ENCODE peak calls at places on chromosomes 4 and X, in seven cellular contexts. K, U, O, Y, M, E and R are unnamed samples.

GRCh38 chr4:3177905-3178304 is 71.1 kb upstream of the MSANTD1 start:
- DNase-seq in E (no peak), O (no peak), M (no peak), K (no peak), U (no peak), Y (no peak), R (no peak)

GRCh38 chrX:85698921-85699320 is 319.5 kb upstream of the POF1B start:
- DNase-seq in O (no peak), U (no peak), E (no peak), M (no peak), Y (no peak), K (no peak), R (no peak)

GRCh38 chr4:71187399-71188196 is 151.2 kb upstream of the SLC4A4 start:
- DNase-seq in Y (peak; percentile 11), O (no peak), M (no peak), K (peak; percentile 58), U (peak; percentile 66), E (peak; percentile 14), R (no peak)

GRCh38 chr4:54090804-54091623 is 8.9 kb upstream of the GSX2 start:
- DNase-seq in O (peak; percentile 32), U (peak; percentile 42), E (no peak), M (peak; percentile 29), K (no peak), Y (no peak), R (no peak)

GRCh38 chrX:139949703-139950102 is 15.6 kb downstream of the CXorf66 start:
- DNase-seq in K (peak; percentile 9), Y (no peak), E (no peak), U (no peak), M (no peak), O (no peak), R (no peak)

GRCh38 chr4:2141022-2141761 is 82.1 kb downstream of the NAT8L start:
- DNase-seq in K (no peak), Y (no peak), O (no peak), U (no peak), E (no peak), M (no peak), R (no peak)

GRCh38 chr4:1009647-1010521 is 1.5 kb upstream of the FGFRL1 start:
- DNase-seq in O (peak; percentile 39), E (peak; percentile 78), U (peak; percentile 84), M (peak; percentile 33), K (peak; percentile 49), Y (peak; percentile 72), R (no peak)

GRCh38 chr4:120918788-120919187 is 3.7 kb downstream of the PRDM5 start:
- DNase-seq in O (no peak), Y (no peak), K (no peak), U (peak; percentile 30), M (no peak), E (peak; percentile 31), R (no peak)

GRCh38 chr4:119656342-119656741 is 27.7 kb upstream of the PDE5A start:
- DNase-seq in Y (no peak), K (no peak), E (no peak), U (no peak), O (peak; percentile 12), M (no peak), R (no peak)

GRCh38 chr4:160505724-160506123 is 1402.8 kb downstream of the RAPGEF2 start:
- DNase-seq in O (no peak), M (no peak), Y (no peak), E (no peak), K (no peak), U (no peak), R (no peak)

GRCh38 chr4:7424553-7425111 is 10.1 kb downstream of the PSAPL1 start:
- DNase-seq in K (no peak), O (no peak), E (no peak), Y (no peak), U (no peak), M (no peak), R (no peak)

GRCh38 chr4:52529983-52530382 is 129.1 kb downstream of the USP46 start:
- DNase-seq in E (no peak), K (no peak), M (no peak), O (no peak), U (no peak), Y (no peak), R (no peak)

GRCh38 chrX:104113237-104113965 is 1.1 kb downstream of the ZCCHC18 start:
- DNase-seq in M (peak; percentile 38), Y (peak; percentile 66), K (peak; percentile 69), U (peak; percentile 49), E (peak; percentile 46), O (peak; percentile 52), R (no peak)

GRCh38 chr4:164648151-164648848 is 105.6 kb upstream of the SMIM31 start:
- DNase-seq in O (no peak), K (no peak), Y (no peak), M (peak; percentile 91), E (no peak), U (no peak), R (no peak)

GRCh38 chr4:101280866-101281600 is 66.3 kb downstream of the PPP3CA start:
- DNase-seq in M (no peak), U (no peak), Y (no peak), O (no peak), K (no peak), E (no peak), R (no peak)

GRCh38 chr4:83217721-83218522 is 66.7 kb downstream of the COQ2 start:
- DNase-seq in K (no peak), Y (no peak), O (no peak), U (peak; percentile 51), M (no peak), E (no peak), R (peak; percentile 94)

GRCh38 chr4:112213091-112213490 is 18.5 kb upstream of the AP1AR start:
- DNase-seq in O (no peak), U (peak; percentile 47), E (no peak), Y (no peak), K (no peak), M (peak; percentile 41), R (peak; percentile 44)

GRCh38 chrX:21529771-21530170 is 128.4 kb downstream of the KLHL34 start:
- DNase-seq in O (peak; percentile 73), M (peak; percentile 10), Y (no peak), U (no peak), K (no peak), E (no peak), R (no peak)

GRCh38 chr4:164345756-164346155 is 408.2 kb upstream of the SMIM31 start:
- DNase-seq in O (no peak), E (no peak), M (peak; percentile 33), Y (no peak), U (no peak), K (no peak), R (no peak)

GRCh38 chrX:68146054-68146453 is 287.2 kb downstream of the OPHN1 start:
- DNase-seq in O (peak; percentile 41), Y (no peak), E (no peak), U (no peak), K (peak; percentile 56), M (peak; percentile 65), R (no peak)

GRCh38 chr4:20832821-20833220 is 132.6 kb downstream of the PACRGL start:
- DNase-seq in U (no peak), Y (no peak), E (no peak), O (peak; percentile 38), M (peak; percentile 37), K (no peak), R (no peak)

GRCh38 chrX:68416592-68416991 is 16.7 kb downstream of the OPHN1 start:
- DNase-seq in Y (no peak), M (peak; percentile 38), E (no peak), K (peak; percentile 15), O (peak; percentile 11), U (no peak), R (no peak)

GRCh38 chr4:85860066-85860465 is 385.1 kb downstream of the ARHGAP24 start:
- DNase-seq in K (no peak), O (peak; percentile 48), M (peak; percentile 82), U (no peak), E (no peak), Y (no peak), R (no peak)

GRCh38 chr4:169484485-169484884 is 127.9 kb downstream of the NEK1 start:
- DNase-seq in O (no peak), Y (no peak), K (peak; percentile 3), U (no peak), E (no peak), M (peak; percentile 3), R (no peak)
- TF ChIP-seq CTCF in O (no peak), Y (peak; percentile 32), K (no peak), U (no peak), E (no peak), M (no peak), R (no peak)

DNA sequence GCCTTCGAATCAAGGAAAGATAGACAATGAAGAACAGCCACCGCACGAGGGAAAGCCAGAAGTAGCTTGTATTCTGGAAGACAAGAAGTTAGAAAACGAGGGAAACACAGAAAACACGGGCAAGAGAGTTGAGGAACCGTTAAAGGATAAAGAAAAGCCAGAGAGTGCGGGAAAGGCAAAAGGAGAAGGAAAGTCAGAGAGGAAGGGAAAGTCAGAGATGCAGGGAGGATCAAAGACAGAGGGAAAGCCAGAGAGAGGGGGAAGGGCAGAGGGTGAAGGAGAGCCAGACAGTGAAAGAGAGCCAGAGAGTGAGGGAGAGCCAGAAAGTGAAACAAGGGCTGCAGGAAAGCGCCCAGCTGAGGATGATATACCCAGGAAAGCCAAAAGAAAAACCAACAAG is 1.4 kb downstream of the TCEAL2 start:
- DNase-seq in K (no peak), Y (no peak), O (no peak), E (no peak), U (no peak), M (no peak), R (no peak)
- H3K4me3 ChIP-seq in K (no peak overlapping the region), Y (no peak overlapping the region), O (no peak overlapping the region), E (no peak overlapping the region), U (no peak overlapping the region), M (no peak overlapping the region), R (no peak overlapping the region)

DNA sequence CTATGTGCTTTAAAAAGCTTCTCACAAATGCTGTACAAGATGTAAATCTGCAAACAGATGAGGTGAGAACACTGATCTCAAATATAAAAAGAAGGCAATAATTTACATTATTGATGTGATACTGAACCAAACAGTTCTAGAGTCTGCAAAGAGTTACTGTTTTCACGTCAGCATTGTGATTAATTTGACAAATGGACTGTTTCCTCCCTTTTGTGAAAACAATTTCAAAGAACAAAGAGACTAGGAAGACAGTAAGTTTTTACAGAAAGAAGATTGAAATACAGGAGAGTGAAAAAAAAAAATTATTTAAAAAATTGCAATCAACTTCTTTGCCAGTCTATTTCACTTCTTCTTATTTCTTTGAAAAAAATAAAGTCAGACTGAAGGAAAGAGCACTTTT is 28.0 kb downstream of the TAPT1 start:
- DNase-seq in U (no peak), K (no peak), Y (no peak), M (no peak), E (no peak), O (peak; percentile 80), R (no peak)
- TF ChIP-seq CTCF in U (no peak), K (no peak), Y (no peak), M (no peak), E (no peak), O (no peak), R (no peak)

GRCh38 chr4:76250962-76251361 is 559 bp upstream of the FAM47E start:
- DNase-seq in E (no peak), Y (no peak), U (peak; percentile 37), M (no peak), O (peak; percentile 10), K (no peak), R (no peak)

GRCh38 chr4:76256032-76256431 is 4.5 kb downstream of the FAM47E start:
- DNase-seq in K (no peak), E (no peak), Y (no peak), U (no peak), M (no peak), O (no peak), R (no peak)

GRCh38 chr4:76251448-76252270 is at the start of gene FAM47E:
- DNase-seq in E (peak; percentile 52), U (peak; percentile 76), M (peak; percentile 8), K (peak; percentile 57), Y (peak; percentile 80), O (peak; percentile 44), R (no peak)

GRCh38 chr4:76253511-76253910 is 2.0 kb downstream of the FAM47E start:
- DNase-seq in M (no peak), E (no peak), O (no peak), Y (no peak), U (no peak), K (no peak), R (no peak)

GRCh38 chr4:76252271-76252653 is 741 bp downstream of the FAM47E start:
- DNase-seq in E (no peak), M (no peak), O (no peak), Y (no peak), U (no peak), K (no peak), R (no peak)
- H3K4me3 ChIP-seq in E (no peak overlapping the region), M (no peak overlapping the region), O (no peak overlapping the region), Y (peak overlapping the region; percentile 66), U (no peak overlapping the region), K (no peak overlapping the region), R (no peak overlapping the region)